ENCODE peak calls at places on chromosomes 11 and 22, in five cellular contexts. One of them, this sample, is unnamed.
A peak's percentile ranks its signal among the peaks of the same experiment; 100 is the strongest.

GRCh38 chr11:18927550-18928322 is 11.5 kb downstream of the MRGPRX1 start:
- DNase-seq in GM12878: no peak
- DNase-seq in H1: no peak
- DNase-seq in HCT116: no peak
- DNase-seq in K562: peak; percentile 19
- DNase-seq in this sample: no peak

GRCh38 chr22:24437820-24438328 is 10.5 kb downstream of the ADORA2A start:
- DNase-seq in H1: no peak
- DNase-seq in K562: no peak
- DNase-seq in HCT116: no peak
- DNase-seq in GM12878: peak; percentile 63
- DNase-seq in this sample: no peak

GRCh38 chr22:37167176-37167980 is 17.7 kb upstream of the IL2RB start:
- DNase-seq in K562: no peak
- DNase-seq in H1: no peak
- DNase-seq in HCT116: no peak
- DNase-seq in GM12878: no peak
- DNase-seq in this sample: no peak

GRCh38 chr11:61917357-61918109 is at the start of gene RAB3IL1:
- DNase-seq in H1: no peak
- DNase-seq in K562: peak; percentile 91
- DNase-seq in GM12878: no peak
- DNase-seq in HCT116: no peak
- DNase-seq in this sample: no peak

GRCh38 chr22:35838849-35839646 is 121.4 kb downstream of the APOL5 start:
- DNase-seq in K562: no peak
- DNase-seq in HCT116: peak; percentile 24
- DNase-seq in GM12878: no peak
- DNase-seq in H1: no peak
- DNase-seq in this sample: peak; percentile 45

GRCh38 chr11:7501251-7501650 is 12.5 kb upstream of the PPFIBP2 start:
- DNase-seq in H1: no peak
- DNase-seq in HCT116: no peak
- DNase-seq in GM12878: no peak
- DNase-seq in K562: no peak
- DNase-seq in this sample: no peak

GRCh38 chr11:17752144-17752543 is 17.6 kb downstream of the KCNC1 start:
- DNase-seq in GM12878: no peak
- DNase-seq in HCT116: no peak
- DNase-seq in K562: no peak
- DNase-seq in H1: no peak
- DNase-seq in this sample: no peak

GRCh38 chr22:37498289-37498909 is 12.2 kb upstream of the MFNG start:
- DNase-seq in H1: peak; percentile 47
- DNase-seq in HCT116: no peak
- DNase-seq in K562: peak; percentile 80
- DNase-seq in GM12878: peak; percentile 15
- DNase-seq in this sample: peak; percentile 50

GRCh38 chr11:77073328-77074001 is 6.7 kb downstream of the CAPN5 start:
- DNase-seq in HCT116: peak; percentile 36
- DNase-seq in K562: no peak
- DNase-seq in GM12878: no peak
- DNase-seq in H1: no peak
- DNase-seq in this sample: peak; percentile 45

GRCh38 chr11:61841636-61842332 is 13.7 kb downstream of the FADS2 start:
- DNase-seq in GM12878: no peak
- DNase-seq in K562: peak; percentile 75
- DNase-seq in HCT116: no peak
- DNase-seq in H1: no peak
- DNase-seq in this sample: no peak

GRCh38 chr11:128552783-128553661 is 34.3 kb downstream of the ETS1 start:
- DNase-seq in H1: no peak
- DNase-seq in GM12878: peak; percentile 95
- DNase-seq in K562: no peak
- DNase-seq in HCT116: no peak
- DNase-seq in this sample: no peak

GRCh38 chr22:37345863-37346514 is 63.7 kb downstream of the CYTH4 start:
- DNase-seq in H1: no peak
- DNase-seq in K562: no peak
- DNase-seq in GM12878: no peak
- DNase-seq in HCT116: no peak
- DNase-seq in this sample: no peak

GRCh38 chr22:38347944-38348750 is 30.9 kb upstream of the CSNK1E start:
- DNase-seq in H1: no peak
- DNase-seq in HCT116: no peak
- DNase-seq in K562: no peak
- DNase-seq in GM12878: no peak
- DNase-seq in this sample: no peak

GRCh38 chr11:86198156-86198555 is 46.4 kb upstream of the EED start:
- DNase-seq in GM12878: no peak
- DNase-seq in K562: no peak
- DNase-seq in HCT116: no peak
- DNase-seq in H1: no peak
- DNase-seq in this sample: no peak

GRCh38 chr22:37560682-37561208 is 465 bp downstream of the CDC42EP1 start:
- DNase-seq in K562: peak; percentile 60
- DNase-seq in GM12878: no peak
- DNase-seq in HCT116: no peak
- DNase-seq in H1: no peak
- DNase-seq in this sample: no peak

GRCh38 chr22:20319041-20319744 is 667 bp downstream of the DGCR6L start:
- DNase-seq in K562: peak; percentile 71
- DNase-seq in HCT116: no peak
- DNase-seq in H1: no peak
- DNase-seq in GM12878: no peak
- DNase-seq in this sample: no peak

GRCh38 chr11:37811349-37811748 is 1213.3 kb upstream of the RAG2 start:
- DNase-seq in K562: no peak
- DNase-seq in H1: no peak
- DNase-seq in GM12878: no peak
- DNase-seq in HCT116: no peak
- DNase-seq in this sample: no peak

GRCh38 chr22:42296381-42296853 is 26.0 kb upstream of the TCF20 start:
- DNase-seq in H1: no peak
- DNase-seq in K562: no peak
- DNase-seq in GM12878: no peak
- DNase-seq in HCT116: no peak
- DNase-seq in this sample: no peak

DNA sequence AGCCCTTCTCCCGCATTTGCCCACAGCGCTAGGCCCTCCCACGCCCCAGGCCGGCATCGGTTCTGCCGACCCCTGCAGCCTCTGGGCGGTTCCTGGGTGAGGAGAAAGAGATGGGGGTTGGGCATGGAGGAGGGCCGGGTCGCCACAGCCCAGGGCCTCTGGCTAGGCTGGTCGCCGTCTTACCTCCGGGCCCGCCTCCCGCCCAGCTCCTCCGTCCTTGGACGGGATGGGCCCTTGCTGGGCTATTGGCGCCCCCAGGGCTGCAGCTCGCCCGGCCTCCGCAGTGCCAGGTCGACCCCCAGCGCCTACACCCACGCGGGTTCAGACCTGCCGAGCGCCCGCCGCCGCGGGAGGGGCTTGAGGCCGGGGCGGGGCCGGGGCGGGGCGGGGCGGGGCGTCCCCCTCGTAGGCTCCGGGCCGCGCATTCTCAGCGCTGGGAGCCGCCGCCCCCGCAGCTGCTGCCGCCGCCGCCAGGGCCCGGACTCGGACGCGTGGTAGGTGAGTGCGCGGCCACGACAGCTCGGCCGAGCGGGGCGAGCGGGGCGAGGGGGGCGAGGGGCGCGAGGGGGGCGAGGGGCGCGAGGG is at the start of gene CD151:
- DNase-seq in H1: no peak
- DNase-seq in GM12878: no peak
- DNase-seq in HCT116: no peak
- DNase-seq in K562: peak; percentile 73
- DNase-seq in this sample: no peak
- TF ChIP-seq SRF in H1: no peak
- TF ChIP-seq SRF in GM12878: no peak
- TF ChIP-seq SRF in HCT116: no peak
- TF ChIP-seq SRF in K562: no peak
- TF ChIP-seq SRF in this sample: no peak

GRCh38 chr11:48091426-48092102 is 111.2 kb downstream of the PTPRJ start:
- DNase-seq in GM12878: no peak
- DNase-seq in H1: no peak
- DNase-seq in HCT116: no peak
- DNase-seq in K562: no peak
- DNase-seq in this sample: no peak

GRCh38 chr11:48090174-48090573 is 109.8 kb downstream of the PTPRJ start:
- DNase-seq in K562: no peak
- DNase-seq in GM12878: no peak
- DNase-seq in H1: no peak
- DNase-seq in HCT116: no peak
- DNase-seq in this sample: no peak

GRCh38 chr11:48087974-48088681 is 107.8 kb downstream of the PTPRJ start:
- DNase-seq in GM12878: no peak
- DNase-seq in H1: no peak
- DNase-seq in HCT116: no peak
- DNase-seq in K562: no peak
- DNase-seq in this sample: peak; percentile 24

GRCh38 chr11:48087422-48087821 is 107.1 kb downstream of the PTPRJ start:
- DNase-seq in GM12878: no peak
- DNase-seq in H1: no peak
- DNase-seq in K562: no peak
- DNase-seq in HCT116: no peak
- DNase-seq in this sample: no peak

GRCh38 chr11:48088682-48089050 is 108.3 kb downstream of the PTPRJ start:
- DNase-seq in K562: no peak
- DNase-seq in HCT116: no peak
- DNase-seq in GM12878: no peak
- DNase-seq in H1: no peak
- DNase-seq in this sample: no peak
- TF ChIP-seq SRF in K562: no peak
- TF ChIP-seq SRF in HCT116: no peak
- TF ChIP-seq SRF in GM12878: no peak
- TF ChIP-seq SRF in H1: no peak
- TF ChIP-seq SRF in this sample: no peak

DNA sequence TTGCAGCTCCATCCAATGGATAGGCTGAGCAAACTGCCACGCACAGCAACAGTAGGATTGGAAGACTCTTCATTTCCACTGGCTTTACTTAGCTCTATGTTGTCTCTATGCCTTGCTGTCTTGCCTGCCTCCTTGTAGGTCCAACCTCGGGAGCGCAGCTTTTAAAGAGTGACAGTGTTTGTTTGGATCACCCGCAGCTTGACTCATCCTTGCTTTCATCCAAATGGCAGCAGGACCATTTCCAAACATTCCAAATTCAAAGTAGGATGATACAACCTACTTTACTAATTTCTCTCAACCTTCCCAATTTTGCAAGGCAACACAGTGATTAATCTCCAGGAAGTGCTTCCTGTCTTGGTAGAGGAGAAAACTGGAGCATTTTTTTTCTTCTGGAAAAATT is at the start of gene MMP3:
- DNase-seq in K562: no peak
- DNase-seq in H1: no peak
- DNase-seq in GM12878: no peak
- DNase-seq in HCT116: no peak
- DNase-seq in this sample: no peak
- TF ChIP-seq SRF in K562: no peak
- TF ChIP-seq SRF in H1: no peak
- TF ChIP-seq SRF in GM12878: no peak
- TF ChIP-seq SRF in HCT116: no peak
- TF ChIP-seq SRF in this sample: no peak

GRCh38 chr11:6321356-6321755 is 1.1 kb upstream of the CAVIN3 start:
- DNase-seq in HCT116: no peak
- DNase-seq in GM12878: no peak
- DNase-seq in K562: no peak
- DNase-seq in H1: no peak
- DNase-seq in this sample: no peak

GRCh38 chr11:6323291-6323905 is 3.1 kb upstream of the CAVIN3 start:
- DNase-seq in GM12878: no peak
- DNase-seq in K562: no peak
- DNase-seq in HCT116: no peak
- DNase-seq in H1: no peak
- DNase-seq in this sample: no peak

GRCh38 chr11:6319879-6320410 is 356 bp downstream of the CAVIN3 start:
- DNase-seq in H1: no peak
- DNase-seq in K562: peak; percentile 52
- DNase-seq in HCT116: peak; percentile 76
- DNase-seq in GM12878: no peak
- DNase-seq in this sample: no peak

GRCh38 chr11:6320411-6321207 is at the start of gene CAVIN3:
- DNase-seq in K562: no peak
- DNase-seq in H1: no peak
- DNase-seq in HCT116: peak; percentile 48
- DNase-seq in GM12878: peak; percentile 43
- DNase-seq in this sample: no peak

GRCh38 chr11:6321961-6322362 is 1.7 kb upstream of the CAVIN3 start:
- DNase-seq in H1: no peak
- DNase-seq in GM12878: no peak
- DNase-seq in K562: no peak
- DNase-seq in HCT116: peak; percentile 52
- DNase-seq in this sample: no peak
- TF ChIP-seq SRF in H1: no peak
- TF ChIP-seq SRF in GM12878: no peak
- TF ChIP-seq SRF in K562: no peak
- TF ChIP-seq SRF in HCT116: peak; percentile 37
- TF ChIP-seq SRF in this sample: no peak

DNA sequence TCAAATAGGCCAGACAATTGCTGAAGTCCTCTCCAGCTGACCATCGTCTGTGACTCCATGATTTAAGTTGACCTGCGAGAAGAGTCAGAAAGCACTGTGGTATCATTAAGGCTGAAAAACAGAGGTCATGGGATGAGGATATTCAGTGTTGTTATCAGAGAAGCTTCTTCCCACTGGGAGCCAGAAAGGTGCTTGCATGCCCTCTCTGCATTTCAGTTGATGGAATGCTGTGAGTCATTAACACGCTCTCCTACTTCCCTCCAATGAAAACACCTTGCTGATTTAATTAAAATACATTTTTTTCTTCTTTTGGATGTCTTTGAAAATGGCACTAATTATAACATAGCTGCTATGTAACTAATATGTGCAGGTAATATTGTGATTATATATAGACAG is 667.0 kb downstream of the NTM start:
- DNase-seq in GM12878: no peak
- DNase-seq in H1: no peak
- DNase-seq in K562: no peak
- DNase-seq in HCT116: no peak
- DNase-seq in this sample: no peak
- TF ChIP-seq SRF in GM12878: no peak
- TF ChIP-seq SRF in H1: no peak
- TF ChIP-seq SRF in K562: no peak
- TF ChIP-seq SRF in HCT116: no peak
- TF ChIP-seq SRF in this sample: no peak

DNA sequence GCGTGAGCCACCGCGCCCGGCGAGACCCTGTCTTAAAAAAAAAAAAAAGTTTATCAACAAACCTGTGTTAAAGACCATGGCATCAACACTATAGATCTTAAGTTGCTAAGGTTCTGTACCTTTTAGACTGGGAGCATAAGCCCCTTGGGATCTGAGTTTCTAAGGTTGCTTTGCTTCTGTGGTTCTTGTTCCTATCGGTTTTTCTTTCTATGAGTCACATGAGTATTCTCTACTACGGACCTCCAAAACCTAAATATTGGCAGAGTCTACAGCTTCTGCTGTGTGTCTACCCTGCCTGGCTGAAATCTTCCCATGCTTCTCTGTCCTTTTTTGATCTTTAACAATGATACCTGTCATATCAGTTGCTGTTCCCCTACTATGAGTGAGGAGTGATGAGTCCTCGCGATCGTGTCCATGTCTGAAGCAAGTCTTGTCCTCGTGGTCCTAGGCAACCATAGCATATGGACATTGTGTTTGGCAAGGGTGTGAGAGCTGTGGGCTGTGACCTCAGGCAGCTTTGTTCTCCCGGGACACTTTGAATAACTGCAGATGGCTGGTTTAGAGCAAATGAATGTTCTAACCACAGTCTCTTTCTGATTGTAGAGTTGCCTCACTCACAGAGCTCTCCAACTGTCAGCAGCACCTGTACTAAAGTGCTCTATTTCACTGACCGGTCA is 9.0 kb upstream of the DLAT start:
- DNase-seq in HCT116: no peak
- DNase-seq in H1: no peak
- DNase-seq in GM12878: no peak
- DNase-seq in K562: no peak
- DNase-seq in this sample: no peak
- TF ChIP-seq SRF in HCT116: no peak
- TF ChIP-seq SRF in H1: no peak
- TF ChIP-seq SRF in GM12878: no peak
- TF ChIP-seq SRF in K562: no peak
- TF ChIP-seq SRF in this sample: no peak